ENCODE peak calls at places on chromosomes 1 and 21, in six cellular contexts. M is body of pancreas; Y is lower lobe of right lung; L is activated CD4-positive, alpha-beta T cell treated with anti-CD3 and anti-CD28 coated beads for 24 hours; K is cortex of kidney; W is DMS 273 treated with DMSO at 0.1 percent for 48 hours. J is an unnamed sample.

GRCh38 chr1:61482170-61482569 is 242.8 kb downstream of the TM2D1 start:
- DNase-seq in Y (no peak), W (no peak), L (no peak), M (no peak), K (no peak), J (no peak)

GRCh38 chr1:56788588-56788987 is 30.6 kb downstream of the FYB2 start:
- DNase-seq in W (peak), K (no peak), M (peak), L (no peak), Y (peak), J (peak)

GRCh38 chr1:7646981-7647901 is 123.9 kb upstream of the VAMP3 start:
- DNase-seq in M (peak), K (no peak), Y (peak), L (peak), W (no peak), J (peak)

GRCh38 chr21:36337099-36337509 is 17.1 kb downstream of the MORC3 start:
- DNase-seq in W (no peak), K (no peak), Y (no peak), L (no peak), M (no peak), J (no peak)

GRCh38 chr1:240151126-240151735 is 59.5 kb downstream of the FMN2 start:
- DNase-seq in W (no peak), L (no peak), K (no peak), Y (no peak), M (no peak), J (no peak)

GRCh38 chr1:18908911-18909771 is 6.8 kb upstream of the ALDH4A1 start:
- DNase-seq in L (no peak), M (no peak), Y (no peak), W (no peak), K (no peak), J (no peak)

GRCh38 chr1:115649964-115650363 is 8.2 kb downstream of the VANGL1 start:
- DNase-seq in Y (no peak), L (no peak), M (no peak), W (no peak), K (no peak), J (no peak)

GRCh38 chr1:209456878-209457277 is 126.6 kb upstream of the CAMK1G start:
- DNase-seq in L (no peak), M (no peak), Y (no peak), K (no peak), W (no peak), J (peak)

GRCh38 chr1:246907472-246907871 is 24.3 kb downstream of the AHCTF1 start:
- DNase-seq in L (no peak), M (peak), W (peak), K (no peak), Y (no peak), J (peak)

GRCh38 chr21:29676395-29676794 is 263.4 kb downstream of the GRIK1 start:
- DNase-seq in K (no peak), L (no peak), W (no peak), M (no peak), Y (no peak), J (no peak)

GRCh38 chr1:2098839-2099785 is 48.9 kb downstream of the PRKCZ start:
- DNase-seq in K (no peak), W (no peak), Y (peak), M (no peak), L (no peak), J (no peak)

GRCh38 chr1:239786464-239786863 is 305.2 kb upstream of the FMN2 start:
- DNase-seq in W (no peak), M (no peak), Y (no peak), L (no peak), K (no peak), J (no peak)

J was measured in NCI-H2171 treated with DMSO at 0.1 percent for 48 hours.